ENCODE peak calls at places on chromosomes 3 and 15, in seven cellular contexts. D is lung; R is HL-60; A is naive thymus-derived CD4-positive, alpha-beta T cell; E is tibial artery; Z is adrenal gland; L is sigmoid colon. O is an unnamed sample.

GRCh38 chr3:48561045-48561736 is 2.4 kb downstream of the UCN2 start:
- DNase-seq in D (no peak), R (no peak), A (no peak), E (peak), Z (peak), L (peak), O (no peak)

GRCh38 chr3:134965849-134966248 is 170.8 kb downstream of the EPHB1 start:
- DNase-seq in D (no peak), R (no peak), A (no peak), E (no peak), Z (no peak), L (no peak), O (no peak)

GRCh38 chr3:190658106-190658505 is 144.2 kb downstream of the IL1RAP start:
- DNase-seq in D (no peak), R (no peak), A (no peak), E (no peak), Z (no peak), L (no peak), O (no peak)

GRCh38 chr15:45550436-45550835 is 27.9 kb upstream of the SLC30A4 start:
- DNase-seq in D (no peak), R (no peak), A (no peak), E (no peak), Z (no peak), L (no peak), O (no peak)

GRCh38 chr3:154872089-154872488 is 208.0 kb upstream of the MME start:
- DNase-seq in D (no peak), R (no peak), A (no peak), E (no peak), Z (no peak), L (no peak), O (no peak)

GRCh38 chr3:118117061-118117460 is 917.6 kb downstream of the IGSF11 start:
- DNase-seq in D (no peak), R (no peak), A (no peak), E (no peak), Z (no peak), L (no peak), O (no peak)

GRCh38 chr3:140343709-140344417 is 334.0 kb upstream of the TRIM42 start:
- DNase-seq in D (no peak), R (no peak), A (no peak), E (no peak), Z (no peak), L (no peak), O (no peak)

GRCh38 chr3:114336122-114336697 is 42.4 kb downstream of the TIGIT start:
- DNase-seq in D (no peak), R (no peak), A (no peak), E (no peak), Z (no peak), L (no peak), O (no peak)

GRCh38 chr3:66200147-66200546 is 20.7 kb upstream of the SLC25A26 start:
- DNase-seq in D (no peak), R (no peak), A (no peak), E (no peak), Z (no peak), L (no peak), O (no peak)

GRCh38 chr15:34214135-34214534 is 4.2 kb upstream of the KATNBL1 start:
- DNase-seq in D (no peak), R (no peak), A (no peak), E (no peak), Z (no peak), L (no peak), O (no peak)

GRCh38 chr3:129393271-129393670 is 35.2 kb downstream of the EFCAB12 start:
- DNase-seq in D (no peak), R (no peak), A (no peak), E (no peak), Z (peak), L (no peak), O (no peak)

GRCh38 chr3:24494616-24495333 is at the start of gene THRB:
- DNase-seq in D (peak), R (no peak), A (no peak), E (peak), Z (peak), L (peak), O (peak)

GRCh38 chr3:72659609-72660008 is 188.6 kb downstream of the SHQ1 start:
- DNase-seq in D (no peak), R (no peak), A (no peak), E (no peak), Z (no peak), L (no peak), O (no peak)

GRCh38 chr3:157136647-157137387 is 23.1 kb downstream of the CCNL1 start:
- DNase-seq in D (no peak), R (no peak), A (no peak), E (peak), Z (no peak), L (no peak), O (no peak)

GRCh38 chr15:96345560-96346389 is 15.3 kb downstream of the NR2F2 start:
- DNase-seq in D (peak), R (no peak), A (no peak), E (peak), Z (peak), L (peak), O (peak)

GRCh38 chr15:81391657-81392056 is 17.6 kb upstream of the TMC3 start:
- DNase-seq in D (no peak), R (no peak), A (no peak), E (no peak), Z (no peak), L (no peak), O (no peak)

GRCh38 chr3:192916455-192917257 is 1.0 kb downstream of the MB21D2 start:
- DNase-seq in D (peak), R (no peak), A (no peak), E (peak), Z (peak), L (peak), O (peak)

GRCh38 chr3:77042892-77043291 is 3.0 kb downstream of the ROBO2 start:
- DNase-seq in D (no peak), R (no peak), A (no peak), E (no peak), Z (no peak), L (no peak), O (no peak)

GRCh38 chr3:149813367-149814281 is 609 bp downstream of the RNF13 start:
- DNase-seq in D (peak), R (no peak), A (peak), E (peak), Z (no peak), L (peak), O (peak)

GRCh38 chr15:66655997-66656396 is 46.0 kb upstream of the SMAD6 start:
- DNase-seq in D (no peak), R (no peak), A (no peak), E (no peak), Z (no peak), L (no peak), O (no peak)

GRCh38 chr3:133711013-133711412 is 35.2 kb upstream of the TF start:
- DNase-seq in D (no peak), R (no peak), A (no peak), E (no peak), Z (no peak), L (no peak), O (peak)
- H3K27ac ChIP-seq in D (no peak), R (peak), A (no peak), E (no peak), Z (no peak), L (no peak), O (no peak)

DNA sequence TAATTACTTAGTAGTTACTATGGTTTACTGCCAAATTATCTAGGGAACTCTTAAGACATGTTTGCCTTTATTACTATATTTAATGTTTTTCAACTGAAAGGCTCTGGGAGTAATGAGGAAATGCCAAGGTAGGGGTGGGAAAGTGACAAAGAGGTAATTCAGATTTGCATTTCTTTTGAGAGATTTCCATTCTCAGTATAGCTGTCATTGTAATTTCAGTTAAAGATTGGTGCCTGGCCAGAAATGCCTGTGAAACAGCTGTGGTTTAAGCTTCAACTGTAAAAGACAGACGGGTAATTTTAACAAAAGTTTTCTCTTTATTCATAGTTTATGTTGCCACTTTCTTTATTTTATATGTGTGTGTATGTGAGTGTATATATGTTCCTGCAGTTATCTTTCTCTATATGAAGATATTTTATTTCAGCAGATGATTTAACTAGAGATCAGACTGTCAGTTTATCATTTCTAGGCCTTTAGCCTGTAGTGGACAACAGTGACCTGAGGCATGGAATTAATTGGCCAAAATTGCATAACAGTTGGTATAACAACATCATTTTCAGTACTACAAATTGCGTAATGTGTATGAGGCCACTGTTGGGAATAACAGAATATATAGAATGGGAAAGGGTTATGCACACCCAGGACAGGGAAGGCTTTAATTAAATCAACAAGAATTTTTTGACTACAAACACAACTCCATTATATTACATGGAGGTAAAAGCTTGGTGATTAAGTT is 119.0 kb downstream of the BBX start:
- DNase-seq in D (no peak), R (peak), A (no peak), E (no peak), Z (no peak), L (no peak), O (no peak)
- H3K27ac ChIP-seq in D (no peak), R (no peak), A (no peak), E (no peak), Z (no peak), L (no peak), O (no peak)

GRCh38 chr3:146142757-146143156 is 18.2 kb downstream of the PLOD2 start:
- DNase-seq in D (no peak), R (no peak), A (no peak), E (no peak), Z (no peak), L (no peak), O (no peak)
- H3K27ac ChIP-seq in D (no peak), R (no peak), A (no peak), E (peak), Z (no peak), L (peak), O (no peak)

DNA sequence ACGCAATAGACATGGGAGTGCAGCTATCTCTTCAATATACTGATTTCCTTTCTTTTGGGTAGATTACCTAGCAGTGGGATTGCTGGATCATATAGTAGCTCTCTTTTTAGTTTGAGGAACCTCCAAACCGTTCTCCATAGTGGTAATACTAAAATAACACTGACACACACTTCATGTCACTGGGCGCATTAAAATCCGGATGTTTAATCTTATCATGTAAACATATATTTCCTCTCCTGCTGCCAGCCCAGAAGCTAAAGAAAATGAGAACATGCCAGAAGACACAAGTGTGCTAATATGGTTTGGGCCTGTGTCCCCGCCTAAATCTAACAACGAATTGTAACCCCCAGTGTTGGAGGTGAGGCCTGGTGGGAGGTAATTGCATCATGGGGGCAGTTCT is 23.6 kb upstream of the KCNMB2 start:
- DNase-seq in D (no peak), R (no peak), A (no peak), E (no peak), Z (no peak), L (no peak), O (no peak)
- H3K27ac ChIP-seq in D (no peak), R (no peak), A (no peak), E (no peak), Z (no peak), L (no peak), O (no peak)

GRCh38 chr15:99249270-99249817 is at the start of gene TTC23:
- DNase-seq in D (peak), R (no peak), A (no peak), E (peak), Z (peak), L (no peak), O (no peak)

GRCh38 chr15:99250494-99251435 is 516 bp upstream of the LRRC28 start:
- DNase-seq in D (peak), R (peak), A (peak), E (peak), Z (peak), L (peak), O (peak)

GRCh38 chr15:99251436-99251821 is at the start of gene LRRC28:
- DNase-seq in D (no peak), R (no peak), A (no peak), E (no peak), Z (no peak), L (no peak), O (no peak)

GRCh38 chr15:99248000-99248727 is 1.2 kb downstream of the TTC23 start:
- DNase-seq in D (no peak), R (no peak), A (no peak), E (no peak), Z (no peak), L (no peak), O (no peak)

DNA sequence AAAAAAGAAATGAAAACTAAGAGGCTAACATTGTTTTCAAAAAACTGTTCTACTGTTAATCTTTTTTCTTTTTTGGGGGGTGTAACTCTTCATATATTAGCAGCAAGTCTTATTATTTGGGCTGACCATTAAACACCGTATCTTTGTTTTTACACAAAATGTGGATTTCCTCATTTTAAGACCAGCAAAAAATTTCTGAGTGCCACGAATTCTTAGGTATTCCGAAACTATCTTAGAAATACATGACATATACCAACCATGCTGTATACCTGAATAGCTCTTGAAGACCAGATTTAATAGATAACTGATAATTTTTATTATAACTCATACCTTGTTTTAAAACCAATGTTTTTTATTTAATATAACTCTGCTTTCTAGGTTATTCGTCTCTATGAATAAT is 620 bp upstream of the TTC23 start:
- DNase-seq in D (no peak), R (no peak), A (no peak), E (no peak), Z (no peak), L (no peak), O (no peak)
- H3K27ac ChIP-seq in D (no peak), R (peak), A (no peak), E (peak), Z (peak), L (peak), O (peak)